ENCODE peak calls at places on chromosomes 5 and 9, in six cellular contexts. D is AG09309; I is cardiac fibroblast; W is CD8-positive, alpha-beta T cell; B is CD8-positive, alpha-beta memory T cell; F is brain microvascular endothelial cell. J is an unnamed sample.
A peak's percentile ranks its signal among the peaks of the same experiment; 100 is the strongest.

GRCh38 chr5:147751156-147751830 is 31.2 kb downstream of the JAKMIP2 start:
- DNase-seq in I (no peak), W (no peak), B (no peak), F (no peak), D (no peak), J (no peak)

GRCh38 chr5:73637565-73637964 is 11.6 kb downstream of the ARHGEF28 start:
- DNase-seq in B (no peak), W (no peak), I (no peak), D (no peak), F (no peak), J (no peak)

GRCh38 chr9:125971895-125972729 is 224.9 kb downstream of the PBX3 start:
- DNase-seq in D (no peak), B (no peak), I (no peak), W (no peak), F (no peak), J (no peak)

GRCh38 chr9:5622019-5622418 is 6.9 kb upstream of the RIC1 start:
- DNase-seq in I (peak; percentile 80), D (peak; percentile 82), B (no peak), F (peak; percentile 68), W (no peak), J (peak; percentile 91)

GRCh38 chr5:141186897-141187512 is at the start of gene PCDHB9:
- DNase-seq in D (no peak), B (peak; percentile 8), F (no peak), I (peak; percentile 8), W (no peak), J (no peak)

GRCh38 chr9:3285365-3286161 is 240.2 kb downstream of the RFX3 start:
- DNase-seq in F (no peak), D (peak; percentile 90), I (peak; percentile 39), B (no peak), W (no peak), J (peak; percentile 63)

GRCh38 chr5:59487068-59487686 is 406.3 kb downstream of the PDE4D start:
- DNase-seq in I (no peak), D (no peak), W (no peak), B (no peak), F (no peak), J (no peak)

GRCh38 chr5:134969166-134969565 is 1.5 kb downstream of the CATSPER3 start:
- DNase-seq in I (no peak), B (no peak), W (no peak), F (no peak), D (no peak), J (no peak)

GRCh38 chr5:120454094-120454798 is 9.9 kb upstream of the PRR16 start:
- DNase-seq in F (peak; percentile 71), B (no peak), I (peak; percentile 93), D (peak; percentile 78), W (no peak), J (peak; percentile 92)

GRCh38 chr9:130937146-130938076 is 1.6 kb downstream of the FIBCD1 start:
- DNase-seq in D (no peak), I (no peak), W (no peak), B (no peak), F (no peak), J (no peak)

GRCh38 chr5:175797521-175798038 is 73.8 kb upstream of the CPLX2 start:
- DNase-seq in W (no peak), D (no peak), I (no peak), B (no peak), F (no peak), J (no peak)

GRCh38 chr5:30850871-30851270 is 342.6 kb upstream of the CDH6 start:
- DNase-seq in I (no peak), B (no peak), F (no peak), W (no peak), D (no peak), J (no peak)

GRCh38 chr5:135437796-135438560 is 9.2 kb downstream of the DCANP1 start:
- DNase-seq in D (peak; percentile 85), I (peak; percentile 90), B (no peak), F (peak; percentile 85), W (no peak), J (peak; percentile 95)

GRCh38 chr9:133821606-133822438 is 83.7 kb upstream of the SARDH start:
- DNase-seq in D (no peak), B (no peak), I (no peak), F (no peak), W (no peak), J (no peak)

GRCh38 chr9:69153707-69154521 is 20.2 kb upstream of the TJP2 start:
- DNase-seq in W (no peak), B (no peak), D (no peak), I (no peak), F (no peak), J (no peak)

GRCh38 chr5:61020415-61020814 is 75.4 kb downstream of the NDUFAF2 start:
- DNase-seq in F (peak; percentile 29), D (no peak), B (no peak), I (peak; percentile 79), W (no peak), J (peak; percentile 46)

GRCh38 chr5:4879693-4880303 is 260.3 kb upstream of the ADAMTS16 start:
- DNase-seq in W (no peak), F (peak; percentile 85), B (no peak), I (peak; percentile 76), D (peak; percentile 52), J (peak; percentile 85)

GRCh38 chr5:180090098-180090768 is 18.7 kb upstream of the RNF130 start:
- DNase-seq in B (peak; percentile 72), D (no peak), I (peak; percentile 82), F (peak; percentile 56), W (peak; percentile 62), J (peak; percentile 58)

GRCh38 chr5:14914603-14915277 is 43.2 kb upstream of the ANKH start:
- DNase-seq in I (peak; percentile 16), W (no peak), D (peak; percentile 59), B (no peak), F (peak; percentile 84), J (peak; percentile 72)

GRCh38 chr9:2574215-2574614 is 47.4 kb upstream of the VLDLR start:
- DNase-seq in I (no peak), W (no peak), D (no peak), B (no peak), F (no peak), J (no peak)

GRCh38 chr5:150656191-150657132 is 4.6 kb upstream of the MYOZ3 start:
- DNase-seq in D (no peak), B (peak; percentile 75), I (peak; percentile 68), F (no peak), W (peak; percentile 72), J (peak; percentile 54)

GRCh38 chr5:149895416-149896345 is 48.9 kb downstream of the PDE6A start:
- DNase-seq in D (no peak), F (no peak), W (no peak), I (peak; percentile 45), B (no peak), J (no peak)

GRCh38 chr9:99173570-99174504 is 47.9 kb downstream of the ALG2 start:
- DNase-seq in F (no peak), D (no peak), I (peak; percentile 7), B (no peak), W (no peak), J (no peak)

GRCh38 chr9:84174486-84174885 is 166.1 kb downstream of the SLC28A3 start:
- DNase-seq in F (no peak), I (peak; percentile 12), D (no peak), B (no peak), W (no peak), J (no peak)

GRCh38 chr5:168874713-168875380 is 295.7 kb upstream of the PANK3 start:
- DNase-seq in F (peak; percentile 28), D (no peak), W (no peak), B (no peak), I (peak; percentile 10), J (no peak)

GRCh38 chr5:126568206-126568755 is 26.7 kb downstream of the ALDH7A1 start:
- DNase-seq in B (no peak), D (no peak), W (no peak), F (no peak), I (no peak), J (no peak)

GRCh38 chr9:119961774-119962408 is 592.7 kb upstream of the BRINP1 start:
- DNase-seq in B (no peak), F (peak; percentile 8), W (no peak), I (peak; percentile 39), D (no peak), J (no peak)

GRCh38 chr5:123696948-123697347 is 185.0 kb downstream of the CSNK1G3 start:
- DNase-seq in B (no peak), F (no peak), W (no peak), I (peak; percentile 84), D (no peak), J (peak; percentile 66)

GRCh38 chr5:123699571-123699970 is 187.6 kb downstream of the CSNK1G3 start:
- DNase-seq in I (no peak), W (no peak), F (no peak), B (no peak), D (no peak), J (peak; percentile 28)

GRCh38 chr5:123705741-123706140 is 193.8 kb downstream of the CSNK1G3 start:
- DNase-seq in I (peak; percentile 74), W (no peak), F (no peak), B (no peak), D (no peak), J (peak; percentile 84)

GRCh38 chr5:123701511-123702200 is 189.7 kb downstream of the CSNK1G3 start:
- DNase-seq in F (no peak), D (no peak), W (no peak), B (no peak), I (no peak), J (peak; percentile 60)

DNA sequence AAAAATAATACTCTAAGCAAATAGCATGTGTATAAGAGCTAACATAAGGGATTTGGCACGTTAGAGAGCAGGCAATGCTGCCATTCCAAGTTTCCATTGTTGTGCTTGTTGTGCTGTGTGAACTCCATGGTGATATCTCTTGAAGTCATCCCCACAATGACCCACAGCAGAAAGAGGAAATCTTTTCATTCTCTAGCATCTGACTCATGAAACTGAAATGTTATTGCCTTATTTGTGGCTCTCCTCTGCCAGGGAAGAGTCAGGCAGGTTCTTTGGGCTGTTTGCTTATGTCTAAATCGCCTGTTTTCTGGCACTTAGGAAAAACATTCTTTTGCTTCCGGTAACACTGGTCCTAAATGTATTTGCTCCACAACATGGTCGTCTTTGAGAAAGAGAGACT is 188.6 kb downstream of the CSNK1G3 start:
- DNase-seq in B (no peak), D (peak; percentile 95), F (peak; percentile 98), I (peak; percentile 99), W (no peak), J (peak; percentile 99)
- H3K4me3 ChIP-seq in B (no peak overlapping the region), D (no peak overlapping the region), F (no peak overlapping the region), I (no peak overlapping the region), W (no peak overlapping the region), J (no peak overlapping the region)

GRCh38 chr5:58456486-58456885 is 3.4 kb downstream of the PLK2 start:
- DNase-seq in I (peak; percentile 39), D (no peak), F (no peak), W (no peak), B (no peak), J (no peak)
- H3K4me3 ChIP-seq in I (peak overlapping the region; percentile 92), D (no peak overlapping the region), F (peak overlapping the region; percentile 91), W (no peak overlapping the region), B (no peak overlapping the region), J (peak overlapping the region; percentile 83)

GRCh38 chr5:119347996-119348395 is 7.8 kb upstream of the TNFAIP8 start:
- DNase-seq in W (no peak), B (no peak), F (no peak), D (peak; percentile 60), I (peak; percentile 39), J (peak; percentile 83)
- H3K4me3 ChIP-seq in W (no peak overlapping the region), B (no peak overlapping the region), F (no peak overlapping the region), D (no peak overlapping the region), I (no peak overlapping the region), J (no peak overlapping the region)

DNA sequence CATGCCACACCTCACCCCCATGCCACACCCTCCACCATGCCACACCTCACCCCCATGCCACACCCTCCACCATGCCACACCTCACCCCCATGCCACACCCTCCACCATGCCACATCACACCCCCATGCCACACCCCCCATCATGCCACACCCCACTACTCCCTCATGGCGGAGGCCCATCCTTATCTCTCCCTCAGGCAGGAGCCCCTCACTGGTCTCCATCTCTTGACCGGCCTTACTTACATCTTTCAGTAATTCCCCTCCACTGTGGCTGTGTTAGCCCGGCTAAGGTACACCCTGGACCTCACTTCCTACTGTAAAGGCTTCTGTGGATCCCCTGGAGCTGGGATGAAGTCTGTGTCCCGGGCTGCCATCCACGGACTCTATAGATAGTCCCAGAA is 102.0 kb downstream of the OLFM1 start:
- DNase-seq in I (no peak), W (no peak), F (no peak), B (no peak), D (no peak), J (no peak)
- H3K4me3 ChIP-seq in I (no peak overlapping the region), W (no peak overlapping the region), F (no peak overlapping the region), B (no peak overlapping the region), D (no peak overlapping the region), J (no peak overlapping the region)